ENCODE peak calls at places on chromosomes 3 and 15, in seven cellular contexts. H is cardiac muscle cell; S is foreskin keratinocyte; A is K562; O is naive thymus-derived CD4-positive, alpha-beta T cell; V is PC-3; R is stomach. X is an unnamed sample.

GRCh38 chr3:16331319-16331883 is 66.4 kb downstream of the OXNAD1 start:
- DNase-seq in H (no peak), S (no peak), A (no peak), O (no peak), V (no peak), R (no peak), X (no peak)

GRCh38 chr3:124812291-124813265 is 74.6 kb downstream of the ITGB5 start:
- DNase-seq in H (no peak), S (no peak), A (peak; percentile 87), O (no peak), V (peak; percentile 90), R (peak; percentile 64), X (peak; percentile 80)

GRCh38 chr3:110341047-110341446 is 730.6 kb upstream of the NECTIN3 start:
- DNase-seq in H (no peak), S (peak; percentile 41), A (no peak), O (no peak), V (peak; percentile 25), R (no peak), X (no peak)

GRCh38 chr3:151686257-151686656 is 47.5 kb upstream of the AADACL2 start:
- DNase-seq in H (no peak), S (no peak), A (peak; percentile 56), O (no peak), V (no peak), R (no peak), X (no peak)

GRCh38 chr3:185744997-185745843 is 79.6 kb downstream of the IGF2BP2 start:
- DNase-seq in H (no peak), S (peak; percentile 95), A (no peak), O (no peak), V (peak; percentile 92), R (no peak), X (peak; percentile 59)

GRCh38 chr3:142165194-142165593 is 15.8 kb upstream of the TFDP2 start:
- DNase-seq in H (no peak), S (no peak), A (no peak), O (no peak), V (peak; percentile 44), R (no peak), X (no peak)

GRCh38 chr15:74618841-74619596 is 3.4 kb downstream of the CLK3 start:
- DNase-seq in H (no peak), S (no peak), A (no peak), O (no peak), V (no peak), R (no peak), X (no peak)

GRCh38 chr3:52354676-52355075 is 38.6 kb downstream of the DNAH1 start:
- DNase-seq in H (no peak), S (no peak), A (no peak), O (no peak), V (no peak), R (no peak), X (no peak)

GRCh38 chr3:133869601-133870000 is 26.1 kb downstream of the RAB6B start:
- DNase-seq in H (no peak), S (no peak), A (no peak), O (no peak), V (no peak), R (no peak), X (no peak)

GRCh38 chr15:52652984-52653383 is 26.2 kb downstream of the ATOSA start:
- DNase-seq in H (peak; percentile 5), S (peak; percentile 63), A (peak; percentile 19), O (no peak), V (peak; percentile 73), R (no peak), X (peak; percentile 41)

GRCh38 chr3:40992023-40992422 is 207.3 kb upstream of the CTNNB1 start:
- DNase-seq in H (no peak), S (peak; percentile 90), A (no peak), O (no peak), V (no peak), R (no peak), X (no peak)

GRCh38 chr3:98994128-98994762 is 92.8 kb upstream of the DCBLD2 start:
- DNase-seq in H (peak; percentile 57), S (no peak), A (peak; percentile 23), O (no peak), V (peak; percentile 84), R (no peak), X (no peak)

GRCh38 chr3:184371570-184372018 is 6.4 kb downstream of the THPO start:
- DNase-seq in H (peak; percentile 83), S (peak; percentile 67), A (peak; percentile 89), O (peak; percentile 66), V (peak; percentile 92), R (peak; percentile 87), X (peak; percentile 76)

GRCh38 chr15:83398591-83398990 is 48.5 kb upstream of the SH3GL3 start:
- DNase-seq in H (no peak), S (peak; percentile 70), A (no peak), O (no peak), V (peak; percentile 67), R (no peak), X (no peak)

GRCh38 chr3:114155370-114155821 is 23.5 kb downstream of the DRD3 start:
- DNase-seq in H (peak; percentile 34), S (no peak), A (peak; percentile 58), O (no peak), V (peak; percentile 54), R (no peak), X (peak; percentile 28)

GRCh38 chr15:90765966-90766365 is 48.8 kb downstream of the BLM start:
- DNase-seq in H (no peak), S (no peak), A (no peak), O (no peak), V (no peak), R (no peak), X (no peak)

GRCh38 chr3:109548192-109548938 is 211.0 kb upstream of the DPPA4 start:
- DNase-seq in H (no peak), S (peak; percentile 92), A (no peak), O (no peak), V (peak; percentile 28), R (no peak), X (no peak)

GRCh38 chr15:33700695-33701303 is 267.5 kb upstream of the CHRM5 start:
- DNase-seq in H (peak; percentile 79), S (peak; percentile 64), A (peak; percentile 75), O (peak; percentile 30), V (peak; percentile 84), R (peak; percentile 65), X (peak; percentile 62)

GRCh38 chr3:185270262-185270955 is 16.6 kb upstream of the EHHADH start:
- DNase-seq in H (peak; percentile 43), S (peak; percentile 46), A (peak; percentile 69), O (no peak), V (peak; percentile 22), R (no peak), X (peak; percentile 47)

GRCh38 chr15:58462973-58463663 is 31.3 kb downstream of the LIPC start:
- DNase-seq in H (no peak), S (no peak), A (no peak), O (no peak), V (no peak), R (no peak), X (no peak)

GRCh38 chr15:44101286-44101685 is 93.8 kb downstream of the FRMD5 start:
- DNase-seq in H (no peak), S (no peak), A (no peak), O (no peak), V (no peak), R (no peak), X (no peak)

GRCh38 chr3:194233150-194233549 is 97.2 kb downstream of the HES1 start:
- DNase-seq in H (no peak), S (no peak), A (no peak), O (no peak), V (no peak), R (no peak), X (no peak)

GRCh38 chr3:10370429-10370828 is 49.5 kb upstream of the SEC13 start:
- DNase-seq in H (no peak), S (no peak), A (peak; percentile 76), O (no peak), V (no peak), R (no peak), X (no peak)

GRCh38 chr3:33058780-33059179 is 38.2 kb downstream of the GLB1 start:
- DNase-seq in H (no peak), S (no peak), A (no peak), O (no peak), V (no peak), R (no peak), X (no peak)
- H3K4me1 ChIP-seq in H (no peaks in the 10 kb centered on the region), S (no peaks in the 10 kb centered on the region), A (peaks cover 22% of the 10 kb centered on the region), O (peaks cover 85% of the 10 kb centered on the region), V (no peaks in the 10 kb centered on the region), R (peaks cover 17% of the 10 kb centered on the region), X (no peaks in the 10 kb centered on the region)

DNA sequence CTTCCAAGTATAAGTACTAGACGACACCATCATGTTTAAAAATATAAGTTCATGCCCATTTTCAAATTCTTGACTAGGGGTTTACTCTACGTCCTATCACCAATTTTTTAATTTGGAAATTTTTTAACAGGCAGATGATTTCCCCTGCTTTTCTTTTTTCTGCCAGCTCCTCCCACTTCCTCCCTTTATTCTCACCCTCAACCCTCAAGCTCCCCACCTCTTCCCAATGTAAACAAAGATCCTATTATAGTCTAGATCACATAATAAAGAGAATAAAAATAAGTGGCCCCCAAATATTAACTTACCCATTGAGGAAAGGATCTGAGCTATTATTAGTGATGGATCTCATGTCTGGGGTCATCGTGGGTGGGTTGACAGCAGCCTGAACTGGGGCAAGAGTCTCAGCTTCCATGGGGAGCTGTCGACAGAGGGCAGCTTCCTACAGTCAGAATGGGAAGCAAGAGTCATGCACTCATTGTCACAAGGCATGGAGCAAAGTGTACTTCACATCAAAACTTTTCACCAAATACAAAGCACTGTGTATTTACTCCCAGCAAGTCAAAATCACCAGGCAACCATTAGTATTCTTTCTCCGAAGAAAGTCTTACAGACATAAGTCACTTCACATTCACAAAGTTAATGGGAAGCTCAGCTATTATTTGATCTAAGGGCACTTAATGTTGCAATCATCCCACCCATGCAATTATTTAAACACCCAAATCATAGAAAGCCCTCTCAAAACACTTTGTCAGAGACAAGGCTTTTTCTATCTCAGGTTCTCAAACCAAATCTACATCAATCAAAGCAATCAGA is 53.2 kb downstream of the TM4SF4 start:
- DNase-seq in H (peak; percentile 24), S (no peak), A (no peak), O (no peak), V (no peak), R (no peak), X (no peak)
- H3K27ac ChIP-seq in H (peak overlapping the region; percentile 41), S (no peak overlapping the region), A (no peak overlapping the region), O (no peak overlapping the region), V (no peak overlapping the region), R (peak overlapping the region; percentile 50), X (no peak overlapping the region)

GRCh38 chr15:63189955-63190691 is 717 bp downstream of the RAB8B start:
- DNase-seq in H (no peak), S (no peak), A (peak; percentile 44), O (no peak), V (no peak), R (no peak), X (peak; percentile 20)
- H3K4me1 ChIP-seq in H (peaks cover 14% of the 10 kb centered on the region), S (peaks cover 47% of the 10 kb centered on the region), A (peaks cover 14% of the 10 kb centered on the region), O (peaks cover 50% of the 10 kb centered on the region), V (peaks cover 39% of the 10 kb centered on the region), R (peaks cover 55% of the 10 kb centered on the region), X (no peaks in the 10 kb centered on the region)

DNA sequence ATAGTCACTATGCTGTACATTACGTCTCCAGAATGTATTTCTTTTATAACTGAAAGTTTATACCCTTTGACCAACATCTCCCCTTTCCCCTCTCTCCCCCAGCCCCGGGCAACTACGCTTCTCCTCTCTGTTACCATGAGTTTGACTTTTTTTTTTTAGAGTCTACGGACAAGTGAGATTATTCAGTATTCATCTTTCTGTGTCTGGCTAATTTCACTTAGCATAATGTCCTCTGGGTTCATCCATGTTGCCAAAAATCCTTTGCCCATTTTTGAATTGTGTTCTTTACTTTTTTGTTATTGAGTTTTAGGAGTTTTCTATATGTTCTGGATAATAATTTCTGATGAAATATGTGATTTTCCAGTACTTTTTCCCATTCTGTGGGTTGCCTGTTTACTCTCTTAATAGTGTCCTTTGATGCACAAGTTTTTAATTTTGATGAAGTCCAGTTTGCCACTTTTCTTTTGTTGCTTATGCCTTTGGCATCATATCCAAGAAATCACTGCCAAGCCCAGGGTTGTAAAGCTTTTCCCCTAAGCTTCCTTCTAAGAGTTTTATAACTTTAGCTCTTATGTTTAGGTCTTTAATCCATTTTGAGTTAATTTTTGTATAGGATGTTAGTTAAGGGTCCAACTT is 126.7 kb upstream of the NSMCE3 start:
- DNase-seq in H (no peak), S (no peak), A (no peak), O (no peak), V (no peak), R (no peak), X (no peak)
- H3K27ac ChIP-seq in H (no peak overlapping the region), S (no peak overlapping the region), A (no peak overlapping the region), O (no peak overlapping the region), V (no peak overlapping the region), R (no peak overlapping the region), X (no peak overlapping the region)